ENCODE peak calls at places on chromosomes 11 and 22, in four cellular contexts. A is CD8-positive, alpha-beta T cell; K is A549; F is brain microvascular endothelial cell. B is an unnamed sample.

GRCh38 chr11:115765803-115766239 is 261.6 kb upstream of the CADM1 start:
- DNase-seq in F (no peak), A (no peak), K (no peak), B (no peak)

GRCh38 chr11:19763315-19763714 is 50.7 kb downstream of the NAV2 start:
- DNase-seq in F (no peak), A (no peak), K (no peak), B (no peak)

GRCh38 chr11:372809-373715 is 3.8 kb downstream of the B4GALNT4 start:
- DNase-seq in A (no peak), F (no peak), K (no peak), B (no peak)

GRCh38 chr22:21695432-21696085 is 29.7 kb downstream of the PPIL2 start:
- DNase-seq in A (no peak), K (no peak), F (no peak), B (no peak)

GRCh38 chr11:109326781-109327180 is 95.2 kb upstream of the C11orf87 start:
- DNase-seq in F (no peak), K (no peak), A (no peak), B (no peak)

GRCh38 chr22:35549338-35549737 is 8.7 kb downstream of the RASD2 start:
- DNase-seq in F (no peak), A (no peak), K (no peak), B (no peak)

GRCh38 chr22:47374273-47374771 is 611.9 kb downstream of the TBC1D22A start:
- DNase-seq in K (no peak), A (no peak), F (no peak), B (no peak)

GRCh38 chr11:115663790-115664189 is 159.6 kb upstream of the CADM1 start:
- DNase-seq in A (no peak), F (no peak), K (no peak), B (no peak)

DNA sequence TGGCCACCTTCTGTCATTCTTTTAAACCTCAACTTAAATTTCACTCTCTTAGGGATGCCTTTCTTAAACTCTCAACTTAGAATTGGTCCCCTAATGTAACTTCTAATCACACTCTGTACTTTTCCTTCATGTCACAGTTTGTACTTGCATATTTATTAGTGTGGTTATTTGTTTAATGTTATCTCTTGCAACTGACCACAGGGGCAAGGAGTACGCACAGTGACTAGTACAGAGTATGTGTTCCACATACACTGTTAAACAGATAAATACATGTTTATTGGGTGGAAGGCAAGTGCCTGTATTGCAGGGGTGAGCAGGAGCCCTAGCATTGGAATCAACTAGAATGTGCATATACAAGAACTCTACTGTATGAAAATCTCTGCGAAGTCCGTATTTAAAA is 554.0 kb downstream of the INSC start:
- DNase-seq in F (no peak), K (no peak), A (no peak), B (no peak)
- TF ChIP-seq CTCF in F (no peak), K (no peak), A (no peak), B (no peak)

GRCh38 chr11:101863361-101863760 is 51.4 kb upstream of the CEP126 start:
- DNase-seq in F (peak), A (no peak), K (no peak), B (no peak)
- H3K27ac ChIP-seq in F (peak), A (no peak), K (peak), B (no peak)

GRCh38 chr22:31871475-31871874 is 72.9 kb upstream of the YWHAH start:
- DNase-seq in K (no peak), A (no peak), F (no peak), B (no peak)

GRCh38 chr22:31872209-31872608 is 72.1 kb upstream of the YWHAH start:
- DNase-seq in A (no peak), K (no peak), F (no peak), B (peak)

GRCh38 chr22:31866918-31867317 is 77.4 kb upstream of the YWHAH start:
- DNase-seq in F (no peak), A (no peak), K (no peak), B (no peak)

GRCh38 chr22:31870890-31871289 is 73.4 kb upstream of the YWHAH start:
- DNase-seq in A (no peak), F (peak), K (peak), B (no peak)

DNA sequence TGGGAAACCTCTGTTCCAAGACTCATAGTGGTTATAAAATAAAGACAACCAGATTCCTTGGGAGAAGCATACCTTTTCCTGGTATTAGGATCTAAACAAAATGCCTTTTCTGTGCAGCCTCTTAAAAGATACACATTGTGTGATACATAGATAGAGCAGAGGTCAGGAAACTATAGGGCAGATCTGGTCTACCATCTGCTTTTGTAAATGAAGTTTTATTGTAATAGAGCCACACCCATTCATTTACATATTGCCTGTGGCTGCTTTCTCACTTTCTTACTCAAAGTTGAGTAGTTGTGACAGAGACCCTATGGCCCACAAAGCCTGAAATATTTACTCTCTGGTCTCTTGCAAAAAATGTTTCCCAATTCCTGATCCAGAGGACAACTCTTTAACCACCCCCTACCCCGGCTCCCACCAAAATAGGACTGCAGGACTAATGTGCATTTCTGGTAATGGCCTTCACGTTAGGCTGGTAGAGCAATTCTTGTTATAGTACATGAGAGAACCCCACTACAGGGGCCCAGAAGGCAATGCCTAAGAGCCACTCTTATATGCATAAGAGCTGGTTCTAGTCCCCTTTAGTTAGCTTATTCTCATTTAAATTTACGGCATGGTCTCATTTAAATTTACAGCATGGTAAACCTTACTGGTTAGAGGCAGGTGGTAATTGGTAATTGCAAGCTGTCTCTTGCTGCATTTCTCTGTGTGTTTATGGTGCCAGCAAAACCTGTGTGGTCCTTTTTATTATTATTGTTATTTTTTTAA is 76.8 kb upstream of the YWHAH start:
- DNase-seq in F (no peak), K (no peak), A (no peak), B (no peak)
- TF ChIP-seq CTCF in F (no peak), K (no peak), A (no peak), B (no peak)

DNA sequence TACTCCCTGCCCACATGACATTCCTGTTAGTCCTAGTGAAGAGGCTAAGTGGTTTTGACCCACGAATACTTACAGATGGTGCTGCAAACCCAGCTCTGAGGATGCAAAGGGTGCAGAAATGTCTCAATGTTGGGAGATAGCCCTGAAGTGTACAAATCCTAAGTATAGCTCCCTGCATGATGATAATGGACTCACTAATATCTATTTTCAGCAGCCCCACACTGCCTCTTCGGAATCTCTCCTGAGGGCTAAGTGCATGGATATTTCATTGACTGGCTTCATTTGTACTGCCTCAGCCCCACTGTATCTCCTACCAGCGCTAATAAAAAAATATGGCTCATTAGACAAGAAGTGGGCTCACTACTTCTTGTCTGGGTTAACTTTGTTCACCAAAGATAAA is 114.5 kb downstream of the KIRREL3 start:
- DNase-seq in F (no peak), A (no peak), K (no peak), B (no peak)
- H3K27ac ChIP-seq in F (no peak), A (no peak), K (no peak), B (no peak)

DNA sequence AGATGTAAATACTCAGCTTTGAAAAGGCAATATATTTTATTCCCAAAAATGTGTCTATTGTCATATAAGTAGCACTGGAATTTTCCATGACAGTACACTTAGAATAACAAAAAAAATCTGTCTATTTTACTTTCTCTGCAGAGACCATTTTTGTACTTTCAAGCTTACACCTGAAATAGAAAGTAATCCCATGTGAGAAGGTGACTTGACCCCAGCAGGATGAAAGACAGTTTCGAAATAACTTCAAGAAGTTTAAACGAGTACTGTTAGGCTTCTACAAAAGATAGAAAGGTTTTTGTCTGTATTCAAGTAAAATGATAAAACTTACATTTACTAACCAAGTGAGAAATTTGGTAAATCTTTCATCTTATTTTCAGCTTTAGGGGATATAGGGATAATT is 259.9 kb upstream of the CTSC start:
- DNase-seq in K (no peak), A (no peak), F (no peak), B (no peak)
- TF ChIP-seq CTCF in K (no peak), A (no peak), F (no peak), B (no peak)

DNA sequence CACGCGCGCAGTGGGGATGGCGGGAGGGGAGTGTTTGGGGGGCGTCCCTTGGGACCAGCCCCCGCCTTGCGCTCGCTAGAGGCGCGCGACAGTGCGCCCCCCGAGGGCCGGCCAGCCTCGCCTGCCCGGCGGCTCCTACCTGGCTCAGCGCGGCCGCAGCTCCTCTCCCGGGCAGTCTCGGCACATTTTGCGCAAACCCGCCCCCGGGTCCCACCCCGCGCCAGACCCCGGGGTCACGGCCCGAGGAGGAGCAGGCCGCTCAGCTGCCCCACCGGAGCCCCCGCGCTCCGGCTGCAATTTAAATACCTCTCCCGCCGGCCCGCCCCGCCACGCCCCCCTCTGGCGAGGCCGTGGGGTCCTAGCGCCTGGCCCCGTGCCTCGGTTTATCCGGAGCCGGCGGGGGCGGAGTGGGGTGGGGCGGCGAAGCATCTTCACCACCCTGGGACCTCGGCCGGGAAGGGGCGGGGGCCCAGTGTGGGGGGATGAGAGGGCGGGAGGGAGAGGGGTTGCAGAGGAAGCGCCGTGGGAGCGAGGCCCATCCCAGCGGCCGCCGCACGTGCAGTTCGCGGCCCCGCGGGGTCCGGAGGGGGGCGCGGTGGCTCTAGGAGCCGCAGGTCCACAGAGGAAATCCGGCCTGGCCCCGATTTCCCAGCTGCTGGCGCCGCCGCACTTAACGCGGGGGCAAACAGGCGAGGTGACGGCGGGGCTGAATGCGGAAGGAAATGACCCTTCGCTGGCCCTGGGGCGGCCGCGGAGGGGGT is at the start of gene LRRC32:
- DNase-seq in K (no peak), A (no peak), F (no peak), B (no peak)
- H3K27ac ChIP-seq in K (peak), A (no peak), F (peak), B (no peak)

GRCh38 chr22:48577014-48577690 is 1250.5 kb downstream of the BRD1 start:
- DNase-seq in K (no peak), A (no peak), F (no peak), B (no peak)

GRCh38 chr22:48574776-48575566 is 1252.7 kb downstream of the BRD1 start:
- DNase-seq in K (peak), A (no peak), F (no peak), B (no peak)

GRCh38 chr22:48575567-48576332 is 1251.9 kb downstream of the BRD1 start:
- DNase-seq in A (no peak), K (no peak), F (no peak), B (no peak)

GRCh38 chr22:48577691-48578090 is 1250.0 kb downstream of the BRD1 start:
- DNase-seq in A (no peak), K (no peak), F (no peak), B (no peak)

DNA sequence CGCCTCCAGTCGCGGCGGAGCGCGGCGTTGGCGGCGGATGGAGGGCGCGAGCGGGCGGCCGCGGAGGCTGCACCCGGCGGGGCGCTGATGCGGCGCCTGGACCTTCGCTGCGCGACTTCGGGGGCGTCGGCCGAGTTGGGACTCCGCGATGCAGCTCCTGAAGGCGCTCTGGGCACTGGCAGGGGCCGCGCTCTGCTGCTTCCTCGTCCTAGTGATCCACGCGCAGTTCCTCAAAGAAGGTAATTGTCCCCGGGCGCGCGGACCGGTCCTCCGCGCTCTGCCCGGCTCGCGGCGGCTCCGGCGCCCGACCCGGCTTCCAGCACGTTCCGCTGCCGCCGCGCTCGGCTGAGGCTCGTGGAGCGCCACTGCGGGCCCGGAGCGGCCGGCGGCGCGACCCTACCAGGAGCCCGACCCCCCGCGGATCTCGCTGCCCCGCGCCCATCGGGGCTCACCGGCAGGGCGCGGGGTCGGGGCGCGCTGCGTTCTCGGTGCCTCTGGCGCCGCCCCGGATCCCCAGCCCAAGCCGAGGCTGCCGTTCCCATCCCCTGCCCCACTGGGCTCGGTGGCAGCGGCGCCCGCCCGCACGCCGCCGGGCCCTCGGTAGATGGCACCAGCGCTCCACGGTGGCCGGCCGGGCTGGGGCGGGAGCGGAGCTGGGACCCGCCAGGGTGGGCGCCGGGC is 1251.2 kb downstream of the BRD1 start:
- DNase-seq in A (no peak), K (peak), F (no peak), B (no peak)
- TF ChIP-seq CTCF in A (no peak), K (peak), F (peak), B (no peak)

DNA sequence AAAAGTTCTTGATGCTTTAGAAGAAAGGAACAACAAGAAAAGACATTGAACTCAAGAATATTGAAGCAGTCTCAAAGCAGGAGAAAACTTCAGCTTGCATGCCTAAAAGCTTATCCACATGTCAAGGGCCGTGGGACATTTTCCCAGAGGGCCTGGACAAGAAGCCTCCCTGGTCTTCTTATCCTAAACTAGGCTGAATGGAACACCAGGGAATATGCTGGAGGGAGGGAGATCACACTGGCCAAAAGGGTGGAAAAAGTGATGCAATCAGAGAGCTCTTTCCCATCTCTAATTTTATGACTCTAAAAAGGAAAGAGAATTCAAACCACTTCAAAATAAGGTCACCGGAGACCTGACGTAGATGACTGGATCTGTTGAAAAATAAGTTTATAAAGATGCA is 107.2 kb downstream of the MPPED2 start:
- DNase-seq in F (no peak), K (no peak), A (no peak), B (no peak)
- H3K27ac ChIP-seq in F (no peak), K (no peak), A (no peak), B (no peak)

GRCh38 chr11:8732276-8732675 is 49.7 kb downstream of the RPL27A start:
- DNase-seq in A (no peak), F (no peak), K (no peak), B (no peak)

GRCh38 chr11:8731647-8732188 is 49.1 kb downstream of the RPL27A start:
- DNase-seq in F (no peak), K (no peak), A (no peak), B (no peak)

GRCh38 chr11:8730697-8731020 is 48.1 kb downstream of the RPL27A start:
- DNase-seq in A (no peak), K (no peak), F (no peak), B (no peak)

GRCh38 chr11:8728566-8728965 is 46.0 kb downstream of the RPL27A start:
- DNase-seq in K (no peak), F (peak), A (no peak), B (no peak)

DNA sequence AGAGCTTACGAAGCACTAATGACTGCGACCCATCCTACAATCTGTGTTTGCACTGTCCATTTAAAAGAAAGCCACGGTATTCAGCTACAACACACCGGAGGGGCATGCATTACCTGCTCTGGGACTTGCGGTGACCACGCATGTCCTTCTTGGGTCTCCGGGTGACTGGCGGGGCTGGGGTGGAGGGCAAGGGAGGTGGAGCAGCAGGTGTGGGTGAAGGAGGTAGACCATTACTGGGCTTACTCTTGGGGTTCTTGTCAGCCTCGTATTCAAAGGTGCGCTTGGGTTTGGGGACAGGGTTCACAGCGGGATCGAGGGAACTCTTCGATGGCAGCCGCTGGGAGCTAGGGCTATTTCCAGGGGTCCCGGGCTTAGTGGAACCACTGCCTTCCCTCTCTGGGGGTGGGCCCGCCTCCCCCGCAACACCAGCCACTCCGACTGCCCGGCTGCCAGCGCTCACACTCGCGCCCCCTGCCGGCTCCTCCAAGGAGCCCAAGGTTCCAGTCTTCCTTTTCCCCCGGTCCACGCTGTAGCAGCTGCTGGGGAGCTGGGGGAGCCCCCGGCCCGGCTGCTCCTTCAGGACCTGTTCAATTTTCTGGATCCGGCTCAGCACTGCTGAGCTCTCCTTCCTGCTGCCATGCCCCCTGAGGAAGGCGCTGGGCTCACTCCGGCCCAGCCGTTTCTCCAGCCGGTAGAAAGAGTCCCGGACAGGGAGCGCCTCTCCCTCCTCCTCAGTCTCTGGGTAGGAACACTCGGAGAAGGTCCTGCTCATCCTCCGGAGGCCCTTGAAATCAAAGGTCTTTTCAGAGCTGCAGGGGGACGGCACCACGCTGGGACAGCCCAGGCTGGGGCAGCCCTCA is 47.5 kb downstream of the RPL27A start:
- DNase-seq in A (no peak), F (no peak), K (no peak), B (no peak)
- TF ChIP-seq CTCF in A (no peak), F (peak), K (no peak), B (no peak)

B was measured in CD4-positive, alpha-beta T cell.